ENCODE peak calls at places on chromosomes 12 and 14, in six cellular contexts. G is bronchial epithelial cell; U is GM12892; S is CD4-positive, alpha-beta T cell; R is GM04504; B is C1 segment of cervical spinal cord. F is an unnamed sample.

GRCh38 chr12:47744005-47744651 is 14.6 kb downstream of the RAPGEF3 start:
- DNase-seq in G (peak; percentile 73), U (no peak), S (peak; percentile 60), R (no peak), B (no peak), F (no peak)

GRCh38 chr12:18332173-18332572 is 70.9 kb downstream of the PIK3C2G start:
- DNase-seq in G (no peak), U (no peak), S (no peak), R (no peak), B (no peak), F (no peak)

GRCh38 chr14:85308531-85309300 is 221.2 kb upstream of the FLRT2 start:
- DNase-seq in G (no peak), U (no peak), S (no peak), R (no peak), B (no peak), F (peak; percentile 22)

GRCh38 chr12:130427381-130427887 is 89.7 kb downstream of the PIWIL1 start:
- DNase-seq in G (no peak), U (no peak), S (no peak), R (no peak), B (no peak), F (no peak)

GRCh38 chr14:22715186-22715812 is 51.2 kb upstream of the OXA1L start:
- DNase-seq in G (no peak), U (no peak), S (no peak), R (no peak), B (no peak), F (no peak)

GRCh38 chr12:109466305-109466704 is 10.8 kb downstream of the KCTD10 start:
- DNase-seq in G (no peak), U (no peak), S (no peak), R (no peak), B (no peak), F (no peak)

GRCh38 chr12:26492406-26492805 is 297.0 kb downstream of the SSPN start:
- DNase-seq in G (no peak), U (no peak), S (no peak), R (no peak), B (no peak), F (no peak)

GRCh38 chr12:28172434-28173030 is 17.7 kb upstream of the CCDC91 start:
- DNase-seq in G (peak; percentile 80), U (no peak), S (no peak), R (peak; percentile 47), B (no peak), F (no peak)

GRCh38 chr12:112408621-112409020 is 784 bp downstream of the RPL6 start:
- DNase-seq in G (peak; percentile 27), U (no peak), S (no peak), R (no peak), B (no peak), F (no peak)

GRCh38 chr12:57096099-57096572 is 7.2 kb downstream of the NAB2 start:
- DNase-seq in G (peak; percentile 99), U (no peak), S (no peak), R (no peak), B (no peak), F (no peak)

GRCh38 chr12:27284751-27285150 is 40.7 kb downstream of the STK38L start:
- DNase-seq in G (peak; percentile 41), U (no peak), S (no peak), R (peak; percentile 24), B (no peak), F (no peak)

GRCh38 chr14:55535521-55536207 is 44.3 kb upstream of the KTN1 start:
- DNase-seq in G (peak; percentile 88), U (no peak), S (no peak), R (no peak), B (no peak), F (no peak)

GRCh38 chr12:81588609-81589008 is 170.5 kb downstream of the PPFIA2 start:
- DNase-seq in G (no peak), U (no peak), S (no peak), R (no peak), B (no peak), F (no peak)

GRCh38 chr12:113403435-113404415 is at the start of gene SDS:
- DNase-seq in G (no peak), U (no peak), S (no peak), R (no peak), B (peak; percentile 9), F (peak; percentile 82)

GRCh38 chr12:120117961-120118709 is 1.6 kb upstream of the RAB35 start:
- DNase-seq in G (peak; percentile 74), U (no peak), S (no peak), R (no peak), B (no peak), F (no peak)

GRCh38 chr12:26493656-26494055 is 298.3 kb downstream of the SSPN start:
- DNase-seq in G (peak; percentile 83), U (no peak), S (no peak), R (no peak), B (no peak), F (no peak)

GRCh38 chr12:18723752-18724151 is 14.1 kb downstream of the PLCZ1 start:
- DNase-seq in G (peak; percentile 100), U (no peak), S (no peak), R (peak; percentile 11), B (no peak), F (no peak)